ENCODE peak calls at places on chromosomes 4 and X, in four cellular contexts. Q, Y, S and B are unnamed samples.

GRCh38 chrX:78595901-78596502 is 63.1 kb downstream of the RTL3 start:
- DNase-seq in Q (no peak), S (no peak), Y (no peak), B (no peak)

GRCh38 chrX:120839506-120839905 is 36.2 kb downstream of the CT47B1 start:
- DNase-seq in S (no peak), Y (no peak), Q (no peak), B (no peak)

GRCh38 chr4:146175541-146176453 is at the start of gene LSM6:
- DNase-seq in Y (peak; percentile 87), Q (peak; percentile 89), S (peak; percentile 36), B (peak; percentile 77)

GRCh38 chrX:34810364-34810763 is 132.2 kb upstream of the FAM47B start:
- DNase-seq in S (no peak), Y (no peak), Q (no peak), B (no peak)

GRCh38 chr4:158850800-158851644 is 82.2 kb downstream of the FNIP2 start:
- DNase-seq in Y (peak; percentile 41), Q (peak; percentile 28), S (no peak), B (no peak)

GRCh38 chr4:53962516-53963225 is 101.7 kb downstream of the CHIC2 start:
- DNase-seq in Y (peak; percentile 43), S (no peak), Q (no peak), B (no peak)

GRCh38 chr4:174538123-174538875 is 16.0 kb upstream of the HPGD start:
- DNase-seq in Y (no peak), Q (peak; percentile 21), S (peak; percentile 69), B (peak; percentile 57)

GRCh38 chrX:37350034-37350365 is 836 bp downstream of the PRRG1 start:
- DNase-seq in Q (no peak), Y (peak; percentile 1), S (no peak), B (peak; percentile 13)

GRCh38 chrX:32530802-32531403 is 680.4 kb downstream of the DMD start:
- DNase-seq in Y (no peak), S (no peak), Q (peak; percentile 9), B (peak; percentile 21)

GRCh38 chr4:182215171-182215570 is 28.0 kb upstream of the TENM3 start:
- DNase-seq in Y (no peak), S (no peak), Q (no peak), B (no peak)

GRCh38 chr4:48493485-48494100 is 3.5 kb downstream of the ZAR1 start:
- DNase-seq in Y (no peak), Q (no peak), S (no peak), B (no peak)

GRCh38 chr4:76954489-76954888 is 4.9 kb downstream of the SEPTIN11 start:
- DNase-seq in S (no peak), Y (peak; percentile 37), Q (no peak), B (no peak)

GRCh38 chr4:5409980-5410618 is 298.3 kb downstream of the EVC2 start:
- DNase-seq in S (no peak), Q (no peak), Y (no peak), B (peak; percentile 9)

GRCh38 chr4:76308548-76308947 is 2.0 kb downstream of the STBD1 start:
- DNase-seq in Y (peak; percentile 28), S (no peak), Q (peak; percentile 35), B (peak; percentile 87)

GRCh38 chr4:113958766-113959540 is 20.5 kb downstream of the ARSJ start:
- DNase-seq in Q (no peak), S (no peak), Y (no peak), B (peak; percentile 74)

GRCh38 chr4:118745357-118745756 is 60.2 kb downstream of the METTL14 start:
- DNase-seq in S (no peak), Q (no peak), Y (no peak), B (no peak)

GRCh38 chrX:106894392-106894909 is 8.7 kb downstream of the RIPPLY1 start:
- DNase-seq in Y (peak; percentile 59), S (no peak), Q (peak; percentile 64), B (peak; percentile 60)

GRCh38 chr4:129901205-129901604 is 805.3 kb downstream of the C4orf33 start:
- DNase-seq in Y (no peak), Q (no peak), S (no peak), B (no peak)

GRCh38 chr4:153156263-153156662 is 48.0 kb upstream of the TRIM2 start:
- DNase-seq in S (no peak), Y (no peak), Q (peak; percentile 47), B (no peak)

GRCh38 chr4:70705856-70706461 is 15.8 kb upstream of the RUFY3 start:
- DNase-seq in Y (no peak), S (no peak), Q (no peak), B (no peak)

GRCh38 chr4:60944070-60944469 is 256.1 kb upstream of the ADGRL3 start:
- DNase-seq in Y (no peak), S (no peak), Q (no peak), B (peak; percentile 24)

DNA sequence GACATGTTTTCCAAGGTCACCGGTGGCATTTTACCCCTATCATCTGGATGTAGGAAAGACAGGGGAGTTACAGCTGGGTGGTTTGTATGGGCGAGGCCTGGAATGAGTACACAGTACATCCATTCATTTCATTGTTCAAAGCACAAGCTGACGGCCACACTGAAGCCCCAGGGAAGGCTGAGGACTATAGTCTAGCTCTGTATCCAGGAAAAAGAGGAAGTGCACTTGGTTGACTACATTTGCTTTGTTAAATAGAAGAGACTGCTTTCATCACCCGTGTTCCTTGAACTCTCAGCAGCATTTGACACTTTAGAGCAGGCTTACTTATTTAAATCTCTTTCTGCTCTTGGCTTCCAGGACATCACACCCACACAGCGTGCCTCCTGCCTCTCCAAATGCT is 1041.0 kb upstream of the TENM3 start:
- DNase-seq in Y (no peak), Q (no peak), S (no peak), B (peak; percentile 5)
- TF ChIP-seq MXI1 in Y (no peak), Q (no peak), S (no peak), B (no peak)

GRCh38 chrX:38929966-38930421 is 128.7 kb downstream of the MID1IP1 start:
- DNase-seq in Q (no peak), S (no peak), Y (no peak), B (no peak)
- TF ChIP-seq MAX in Q (no peak), S (no peak), Y (no peak), B (no peak)

GRCh38 chrX:3232262-3232950 is 114.0 kb downstream of the MXRA5 start:
- DNase-seq in S (no peak), Y (no peak), Q (no peak), B (no peak)
- H3K4me2 ChIP-seq in S (no peak overlapping the region), Y (no peak overlapping the region), Q (no peak overlapping the region), B (no peak overlapping the region)

GRCh38 chrX:3370656-3371055 is 24.2 kb upstream of the MXRA5 start:
- DNase-seq in Y (no peak), Q (no peak), S (no peak), B (no peak)
- TF ChIP-seq MXI1 in Y (no peak), Q (no peak), S (no peak), B (no peak)

DNA sequence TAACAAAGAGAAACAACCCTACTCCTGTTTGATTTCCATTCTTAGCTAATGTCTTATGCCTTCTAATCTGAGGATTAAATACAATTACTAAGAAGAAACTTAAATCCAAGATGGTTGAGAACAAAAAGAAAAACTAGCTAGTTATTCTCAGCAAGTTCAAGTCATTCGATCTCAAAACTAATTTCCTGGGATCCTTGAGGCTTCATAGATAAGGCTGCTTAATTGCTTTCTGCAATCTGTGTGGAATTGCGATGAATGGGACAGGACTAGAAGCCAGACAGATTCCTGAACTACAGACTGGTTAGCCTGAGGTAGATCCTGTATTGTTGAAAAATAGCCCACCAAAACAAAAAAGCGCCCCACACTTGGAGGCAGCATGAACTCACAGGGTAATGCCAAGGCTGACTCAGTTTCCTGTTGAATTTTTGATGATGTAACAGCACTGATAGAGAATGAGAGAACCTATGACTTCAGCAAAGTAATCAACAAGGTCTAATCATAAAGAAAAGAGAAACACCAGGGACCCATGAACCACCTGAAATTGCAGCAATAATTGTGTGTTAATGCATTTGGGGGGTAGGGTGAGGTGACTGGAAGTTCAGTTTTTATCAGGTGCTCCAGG is 33.9 kb downstream of the KLHL15 start:
- DNase-seq in S (no peak), Y (no peak), Q (no peak), B (no peak)
- TF ChIP-seq MAX in S (no peak), Y (no peak), Q (no peak), B (no peak)